ENCODE peak calls at places on chromosomes 13 and 19, in nine cellular contexts. One of them, this sample, is unnamed.

GRCh38 chr19:3443840-3444694 is 36.3 kb downstream of the SMIM24 start:
- DNase-seq in AG04450: no peak
- DNase-seq in putamen: no peak
- DNase-seq in SHP77: no peak
- DNase-seq in colonic mucosa: no peak
- DNase-seq in left cardiac atrium: peak; percentile 83
- DNase-seq in cardiac fibroblast: peak; percentile 61
- DNase-seq in kidney: no peak
- DNase-seq in A549: no peak
- DNase-seq in this sample: peak; percentile 85

GRCh38 chr19:15154002-15154612 is 46.7 kb downstream of the NOTCH3 start:
- DNase-seq in AG04450: no peak
- DNase-seq in SHP77: peak; percentile 34
- DNase-seq in putamen: no peak
- DNase-seq in left cardiac atrium: no peak
- DNase-seq in A549: peak; percentile 56
- DNase-seq in cardiac fibroblast: peak; percentile 64
- DNase-seq in kidney: no peak
- DNase-seq in colonic mucosa: peak; percentile 50
- DNase-seq in this sample: no peak

GRCh38 chr19:4803736-4804695 is 12.5 kb downstream of the FEM1A start:
- DNase-seq in AG04450: no peak
- DNase-seq in colonic mucosa: peak; percentile 55
- DNase-seq in cardiac fibroblast: peak; percentile 51
- DNase-seq in putamen: no peak
- DNase-seq in left cardiac atrium: peak; percentile 67
- DNase-seq in kidney: peak; percentile 80
- DNase-seq in A549: peak; percentile 52
- DNase-seq in SHP77: peak; percentile 48
- DNase-seq in this sample: peak; percentile 84

GRCh38 chr13:26377038-26377437 is 123.1 kb downstream of the CDK8 start:
- DNase-seq in AG04450: no peak
- DNase-seq in SHP77: no peak
- DNase-seq in kidney: no peak
- DNase-seq in A549: peak; percentile 20
- DNase-seq in left cardiac atrium: no peak
- DNase-seq in cardiac fibroblast: peak; percentile 8
- DNase-seq in colonic mucosa: no peak
- DNase-seq in putamen: no peak
- DNase-seq in this sample: no peak

GRCh38 chr19:18284710-18285430 is 3.4 kb upstream of the JUND start:
- DNase-seq in left cardiac atrium: no peak
- DNase-seq in colonic mucosa: no peak
- DNase-seq in cardiac fibroblast: no peak
- DNase-seq in SHP77: no peak
- DNase-seq in putamen: no peak
- DNase-seq in A549: no peak
- DNase-seq in kidney: no peak
- DNase-seq in AG04450: no peak
- DNase-seq in this sample: peak; percentile 79

GRCh38 chr19:39765091-39766076 is 13.3 kb upstream of the LEUTX start:
- DNase-seq in A549: peak; percentile 82
- DNase-seq in kidney: no peak
- DNase-seq in AG04450: no peak
- DNase-seq in putamen: no peak
- DNase-seq in cardiac fibroblast: peak; percentile 59
- DNase-seq in left cardiac atrium: peak; percentile 53
- DNase-seq in SHP77: peak; percentile 78
- DNase-seq in colonic mucosa: peak; percentile 44
- DNase-seq in this sample: no peak

GRCh38 chr19:53772943-53773342 is 51.2 kb downstream of the NLRP12 start:
- DNase-seq in cardiac fibroblast: peak; percentile 61
- DNase-seq in AG04450: peak; percentile 6
- DNase-seq in kidney: no peak
- DNase-seq in putamen: peak; percentile 22
- DNase-seq in left cardiac atrium: peak; percentile 33
- DNase-seq in SHP77: peak; percentile 54
- DNase-seq in colonic mucosa: peak; percentile 56
- DNase-seq in A549: peak; percentile 79
- DNase-seq in this sample: no peak

GRCh38 chr13:96781141-96781540 is 213.1 kb downstream of the OXGR1 start:
- DNase-seq in AG04450: no peak
- DNase-seq in putamen: peak; percentile 64
- DNase-seq in SHP77: no peak
- DNase-seq in A549: no peak
- DNase-seq in cardiac fibroblast: no peak
- DNase-seq in kidney: no peak
- DNase-seq in left cardiac atrium: peak; percentile 61
- DNase-seq in colonic mucosa: no peak
- DNase-seq in this sample: no peak

GRCh38 chr19:47183579-47183978 is 47.4 kb downstream of the BBC3 start:
- DNase-seq in putamen: peak; percentile 7
- DNase-seq in cardiac fibroblast: no peak
- DNase-seq in kidney: no peak
- DNase-seq in SHP77: no peak
- DNase-seq in left cardiac atrium: peak; percentile 20
- DNase-seq in A549: no peak
- DNase-seq in colonic mucosa: no peak
- DNase-seq in AG04450: no peak
- DNase-seq in this sample: no peak

GRCh38 chr19:45069056-45069455 is 7.2 kb downstream of the ZNF296 start:
- DNase-seq in kidney: no peak
- DNase-seq in putamen: no peak
- DNase-seq in SHP77: no peak
- DNase-seq in left cardiac atrium: no peak
- DNase-seq in AG04450: no peak
- DNase-seq in cardiac fibroblast: peak; percentile 24
- DNase-seq in colonic mucosa: peak; percentile 66
- DNase-seq in A549: peak; percentile 74
- DNase-seq in this sample: no peak

GRCh38 chr13:113118328-113119021 is 4.1 kb upstream of the F10 start:
- DNase-seq in cardiac fibroblast: no peak
- DNase-seq in kidney: peak; percentile 71
- DNase-seq in SHP77: no peak
- DNase-seq in A549: no peak
- DNase-seq in putamen: no peak
- DNase-seq in left cardiac atrium: peak; percentile 17
- DNase-seq in colonic mucosa: no peak
- DNase-seq in AG04450: no peak
- DNase-seq in this sample: peak; percentile 59

GRCh38 chr13:101706651-101707050 is 254.2 kb downstream of the ITGBL1 start:
- DNase-seq in A549: peak; percentile 13
- DNase-seq in putamen: no peak
- DNase-seq in cardiac fibroblast: peak; percentile 77
- DNase-seq in AG04450: peak; percentile 84
- DNase-seq in kidney: no peak
- DNase-seq in left cardiac atrium: peak; percentile 24
- DNase-seq in SHP77: peak; percentile 22
- DNase-seq in colonic mucosa: no peak
- DNase-seq in this sample: no peak

GRCh38 chr19:36686365-36687213 is 823 bp upstream of the ZNF567 start:
- DNase-seq in left cardiac atrium: no peak
- DNase-seq in colonic mucosa: no peak
- DNase-seq in SHP77: no peak
- DNase-seq in kidney: peak; percentile 72
- DNase-seq in putamen: no peak
- DNase-seq in AG04450: no peak
- DNase-seq in A549: no peak
- DNase-seq in cardiac fibroblast: peak; percentile 6
- DNase-seq in this sample: no peak

GRCh38 chr19:50912727-50913716 is 1.8 kb upstream of the KLK4 start:
- DNase-seq in AG04450: no peak
- DNase-seq in kidney: no peak
- DNase-seq in A549: no peak
- DNase-seq in cardiac fibroblast: no peak
- DNase-seq in putamen: no peak
- DNase-seq in colonic mucosa: no peak
- DNase-seq in left cardiac atrium: no peak
- DNase-seq in SHP77: no peak
- DNase-seq in this sample: no peak

GRCh38 chr19:50657672-50658437 is 8.6 kb downstream of the C19orf81 start:
- DNase-seq in A549: peak; percentile 100
- DNase-seq in putamen: peak; percentile 99
- DNase-seq in cardiac fibroblast: peak; percentile 99
- DNase-seq in kidney: peak; percentile 97
- DNase-seq in SHP77: peak; percentile 99
- DNase-seq in AG04450: peak; percentile 94
- DNase-seq in colonic mucosa: peak; percentile 55
- DNase-seq in left cardiac atrium: peak; percentile 95
- DNase-seq in this sample: peak; percentile 83

GRCh38 chr13:99717959-99718674 is 216.8 kb downstream of the TM9SF2 start:
- DNase-seq in left cardiac atrium: no peak
- DNase-seq in A549: no peak
- DNase-seq in cardiac fibroblast: no peak
- DNase-seq in kidney: no peak
- DNase-seq in SHP77: no peak
- DNase-seq in colonic mucosa: no peak
- DNase-seq in AG04450: no peak
- DNase-seq in putamen: no peak
- DNase-seq in this sample: no peak

GRCh38 chr19:16200038-16200775 is 2.5 kb downstream of the AP1M1 start:
- DNase-seq in SHP77: no peak
- DNase-seq in left cardiac atrium: no peak
- DNase-seq in kidney: no peak
- DNase-seq in putamen: no peak
- DNase-seq in AG04450: no peak
- DNase-seq in cardiac fibroblast: peak; percentile 75
- DNase-seq in colonic mucosa: no peak
- DNase-seq in A549: peak; percentile 35
- DNase-seq in this sample: no peak

GRCh38 chr19:45506246-45506990 is 861 bp upstream of the VASP start:
- DNase-seq in left cardiac atrium: peak; percentile 96
- DNase-seq in colonic mucosa: peak; percentile 98
- DNase-seq in kidney: peak; percentile 98
- DNase-seq in AG04450: peak; percentile 66
- DNase-seq in A549: peak; percentile 98
- DNase-seq in putamen: peak; percentile 85
- DNase-seq in cardiac fibroblast: peak; percentile 89
- DNase-seq in SHP77: peak; percentile 77
- DNase-seq in this sample: peak; percentile 100

GRCh38 chr13:43026262-43026661 is 2.9 kb downstream of the DNAJC15 start:
- DNase-seq in kidney: no peak
- DNase-seq in SHP77: no peak
- DNase-seq in cardiac fibroblast: peak; percentile 21
- DNase-seq in left cardiac atrium: no peak
- DNase-seq in AG04450: no peak
- DNase-seq in A549: no peak
- DNase-seq in putamen: no peak
- DNase-seq in colonic mucosa: no peak
- DNase-seq in this sample: no peak

GRCh38 chr13:34006011-34006410 is 188.1 kb downstream of the RFC3 start:
- DNase-seq in left cardiac atrium: no peak
- DNase-seq in cardiac fibroblast: no peak
- DNase-seq in kidney: no peak
- DNase-seq in SHP77: no peak
- DNase-seq in A549: no peak
- DNase-seq in colonic mucosa: no peak
- DNase-seq in AG04450: no peak
- DNase-seq in putamen: no peak
- DNase-seq in this sample: no peak

GRCh38 chr19:58128041-58128685 is 22.4 kb downstream of the ZNF329 start:
- DNase-seq in left cardiac atrium: no peak
- DNase-seq in kidney: no peak
- DNase-seq in putamen: no peak
- DNase-seq in SHP77: no peak
- DNase-seq in AG04450: no peak
- DNase-seq in colonic mucosa: no peak
- DNase-seq in A549: peak; percentile 32
- DNase-seq in cardiac fibroblast: no peak
- DNase-seq in this sample: no peak

GRCh38 chr13:69970521-69970920 is 137.1 kb upstream of the ATXN8OS start:
- DNase-seq in AG04450: no peak
- DNase-seq in colonic mucosa: no peak
- DNase-seq in kidney: no peak
- DNase-seq in cardiac fibroblast: peak; percentile 5
- DNase-seq in left cardiac atrium: no peak
- DNase-seq in A549: peak; percentile 0
- DNase-seq in putamen: no peak
- DNase-seq in SHP77: no peak
- DNase-seq in this sample: no peak

This sample was measured in spleen.